ENCODE peak calls at places on chromosomes 2 and 18, in nine cellular contexts. Y, S, O, M, K, X, B, R and H are unnamed samples.
A peak's percentile ranks its signal among the peaks of the same experiment; 100 is the strongest.

GRCh38 chr2:174965992-174966789 is 39.0 kb downstream of the CHN1 start:
- DNase-seq in R (no peak), M (no peak), B (no peak), K (no peak), X (no peak), O (no peak), Y (peak; percentile 54), S (peak; percentile 65), H (no peak)

GRCh38 chr2:68646303-68646702 is 2.9 kb downstream of the PROKR1 start:
- DNase-seq in R (peak; percentile 11), K (no peak), S (no peak), O (no peak), B (no peak), X (no peak), Y (no peak), M (no peak), H (no peak)

GRCh38 chr2:234292205-234292954 is 204.5 kb downstream of the ARL4C start:
- DNase-seq in K (no peak), O (no peak), M (no peak), R (no peak), B (no peak), Y (peak; percentile 68), X (no peak), S (peak; percentile 83), H (no peak)

GRCh38 chr2:67709835-67710234 is 312.7 kb downstream of the ETAA1 start:
- DNase-seq in M (no peak), R (no peak), X (no peak), K (no peak), Y (no peak), S (no peak), O (no peak), B (no peak), H (no peak)

GRCh38 chr2:148721991-148722777 is 77.6 kb downstream of the EPC2 start:
- DNase-seq in K (no peak), R (no peak), X (no peak), B (no peak), M (no peak), Y (peak; percentile 39), O (no peak), S (peak; percentile 47), H (no peak)

GRCh38 chr18:1394966-1395365 is 490.3 kb downstream of the ADCYAP1 start:
- DNase-seq in X (no peak), O (no peak), R (no peak), M (no peak), B (no peak), Y (no peak), K (no peak), S (no peak), H (no peak)

GRCh38 chr18:32732165-32732564 is 40.7 kb downstream of the KLHL14 start:
- DNase-seq in B (no peak), S (no peak), M (no peak), Y (no peak), R (no peak), X (no peak), O (no peak), K (no peak), H (no peak)

GRCh38 chr2:230974096-230974913 is 21.6 kb upstream of the SPATA3 start:
- DNase-seq in S (peak; percentile 93), M (no peak), Y (no peak), R (no peak), O (no peak), B (no peak), X (no peak), K (no peak), H (no peak)

GRCh38 chr2:21836766-21837543 is 713.2 kb downstream of the TDRD15 start:
- DNase-seq in M (no peak), Y (peak; percentile 0), K (no peak), O (no peak), S (peak; percentile 17), X (no peak), R (no peak), B (no peak), H (no peak)

GRCh38 chr2:169109502-169110409 is 40.4 kb downstream of the DHRS9 start:
- DNase-seq in R (peak; percentile 74), O (peak; percentile 70), X (peak; percentile 71), B (peak; percentile 42), M (peak; percentile 40), Y (peak; percentile 82), K (peak; percentile 71), S (peak; percentile 60), H (peak; percentile 77)

GRCh38 chr2:60840880-60841279 is 40.5 kb upstream of the REL start:
- DNase-seq in B (no peak), R (no peak), O (no peak), X (no peak), S (no peak), M (no peak), Y (no peak), K (no peak), H (no peak)

GRCh38 chr18:59900222-59901128 is 679 bp downstream of the PMAIP1 start:
- DNase-seq in B (no peak), R (peak; percentile 63), M (peak; percentile 21), Y (peak; percentile 72), O (no peak), S (peak; percentile 83), X (no peak), K (no peak), H (peak; percentile 25)

GRCh38 chr2:85523906-85524566 is 14.9 kb upstream of the MAT2A start:
- DNase-seq in M (no peak), B (no peak), X (no peak), S (no peak), K (no peak), R (no peak), O (no peak), Y (peak; percentile 64), H (no peak)

GRCh38 chr2:238269741-238270140 is 18.7 kb downstream of the PER2 start:
- DNase-seq in B (no peak), S (no peak), O (no peak), M (no peak), X (no peak), Y (no peak), R (no peak), K (no peak), H (no peak)

GRCh38 chr18:79575891-79576685 is 103.5 kb upstream of the CTDP1 start:
- DNase-seq in K (peak; percentile 24), O (no peak), R (no peak), B (no peak), M (peak; percentile 62), X (peak; percentile 56), S (peak; percentile 84), Y (peak; percentile 16), H (no peak)
- TF ChIP-seq CTCF in K (no peak), O (peak; percentile 23), R (no peak), B (no peak), M (no peak), X (no peak), S (no peak), Y (no peak), H (no peak)

GRCh38 chr2:216151313-216152030 is 42.3 kb downstream of the XRCC5 start:
- DNase-seq in B (no peak), K (no peak), S (no peak), X (no peak), O (no peak), Y (peak; percentile 16), R (no peak), M (no peak), H (no peak)
- TF ChIP-seq CTCF in B (no peak), K (no peak), S (no peak), X (no peak), O (no peak), Y (no peak), R (peak; percentile 22), M (no peak), H (no peak)

GRCh38 chr18:55280515-55280914 is 307.5 kb downstream of the TCF4 start:
- DNase-seq in K (no peak), M (no peak), B (no peak), R (no peak), X (no peak), O (no peak), Y (no peak), S (no peak), H (no peak)

GRCh38 chr18:55272510-55273243 is 313.4 kb upstream of the CCDC68 start:
- DNase-seq in O (peak; percentile 28), S (peak; percentile 89), K (no peak), B (no peak), Y (peak; percentile 65), X (no peak), M (peak; percentile 41), R (no peak), H (no peak)

GRCh38 chr18:55269632-55270031 is 310.4 kb upstream of the CCDC68 start:
- DNase-seq in O (no peak), K (no peak), X (no peak), S (no peak), B (no peak), Y (no peak), R (no peak), M (no peak), H (no peak)

DNA sequence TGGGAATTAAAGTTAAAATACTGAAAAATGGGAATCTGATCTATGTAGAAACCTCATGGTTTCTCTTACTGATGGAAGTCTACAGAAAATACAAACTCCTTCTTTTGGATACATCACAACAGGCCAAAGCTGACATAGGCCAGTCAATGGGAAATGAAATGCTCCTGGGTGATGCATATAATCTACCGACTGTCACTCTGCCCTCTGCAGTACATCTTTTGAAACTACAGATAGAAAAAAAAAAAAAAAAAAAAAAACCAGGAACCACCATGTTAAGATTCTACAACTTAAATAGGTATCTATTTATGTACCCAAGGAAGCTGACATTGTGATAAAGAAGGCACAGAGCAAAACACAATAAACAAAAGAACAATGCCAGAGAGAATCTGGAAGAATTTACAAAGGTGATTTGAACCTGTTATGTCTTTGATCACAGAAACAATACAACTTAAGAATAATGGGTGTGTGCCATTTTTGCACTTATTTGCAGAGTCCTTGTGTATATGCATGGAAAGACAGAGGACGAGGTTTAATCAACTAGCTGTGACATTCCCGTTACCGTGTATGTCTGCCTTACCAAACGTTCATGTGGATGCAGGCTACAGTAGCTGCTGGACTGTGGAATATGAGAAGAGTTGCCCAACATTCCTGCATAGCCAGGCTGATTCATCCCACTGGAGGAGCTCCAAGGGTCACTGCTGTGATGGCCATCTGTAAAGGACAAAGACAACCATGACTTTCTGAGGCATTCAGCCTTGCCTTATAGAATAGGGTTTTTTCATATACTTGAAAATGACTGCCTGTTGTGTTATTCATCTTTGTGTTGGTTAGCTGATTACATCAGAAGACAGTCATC is 312.7 kb downstream of the TCF4 start:
- DNase-seq in M (peak; percentile 28), O (peak; percentile 25), Y (peak; percentile 69), R (peak; percentile 23), B (no peak), K (no peak), S (peak; percentile 89), X (peak; percentile 68), H (no peak)
- TF ChIP-seq CTCF in M (no peak), O (no peak), Y (peak; percentile 7), R (no peak), B (no peak), K (peak; percentile 26), S (no peak), X (no peak), H (no peak)

DNA sequence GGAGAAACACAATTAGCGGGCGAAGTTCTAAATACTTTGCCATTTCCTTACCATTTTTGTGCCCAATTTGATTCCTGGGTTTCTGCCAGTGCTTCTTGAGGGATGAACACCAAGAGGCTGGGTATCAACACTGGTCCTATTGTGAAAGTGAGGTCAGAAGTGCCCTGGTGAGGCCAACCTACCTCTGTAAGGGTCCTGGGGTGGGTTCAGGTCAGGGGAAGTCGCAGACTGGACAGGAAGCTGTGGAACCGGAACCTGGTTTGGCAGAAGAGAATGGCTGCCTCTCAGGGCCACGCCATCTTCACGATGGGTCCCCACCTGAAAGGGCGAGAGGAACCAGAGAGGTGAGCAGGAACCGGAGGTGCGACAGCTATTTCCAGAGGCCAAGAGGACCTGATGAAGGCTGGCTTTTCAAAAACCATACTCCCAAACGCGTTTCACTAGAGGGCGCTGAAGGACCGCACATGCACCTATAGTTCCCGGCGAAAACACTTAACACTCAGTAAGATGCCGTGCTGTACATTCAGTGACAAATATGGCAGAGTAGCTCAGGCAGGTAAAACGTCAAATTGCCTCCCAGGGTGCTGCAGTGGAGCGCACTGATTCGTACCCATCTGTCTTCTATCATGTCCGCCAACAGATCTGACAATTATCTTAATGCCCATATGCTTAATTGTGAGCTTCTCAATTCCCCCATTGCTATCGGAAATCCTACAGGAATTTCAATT is 275.3 kb upstream of the CCDC68 start:
- DNase-seq in X (peak; percentile 79), Y (peak; percentile 87), R (peak; percentile 70), O (peak; percentile 93), M (peak; percentile 84), K (peak; percentile 31), B (peak; percentile 77), S (peak; percentile 71), H (peak; percentile 67)
- TF ChIP-seq CTCF in X (peak; percentile 79), Y (peak; percentile 84), R (peak; percentile 70), O (peak; percentile 79), M (peak; percentile 81), K (peak; percentile 73), B (no peak), S (peak; percentile 86), H (peak; percentile 89)